ENCODE peak calls at places on chromosome 10, in seven cellular contexts. One of them, this sample, is unnamed.

GRCh38 chr10:25820496-25821415 is 113.3 kb upstream of the MYO3A start:
- DNase-seq in endodermal cell: no peak
- DNase-seq in sigmoid colon: no peak
- DNase-seq in neural progenitor cell: no peak
- DNase-seq in dorsolateral prefrontal cortex: no peak
- DNase-seq in heart left ventricle: no peak
- DNase-seq in mesenchymal stem cell: no peak
- DNase-seq in this sample: no peak

GRCh38 chr10:66717221-66717981 is 208.4 kb upstream of the LRRTM3 start:
- DNase-seq in neural progenitor cell: no peak
- DNase-seq in heart left ventricle: no peak
- DNase-seq in dorsolateral prefrontal cortex: no peak
- DNase-seq in endodermal cell: no peak
- DNase-seq in mesenchymal stem cell: no peak
- DNase-seq in sigmoid colon: no peak
- DNase-seq in this sample: no peak

GRCh38 chr10:88256013-88256680 is 327.0 kb downstream of the RNLS start:
- DNase-seq in neural progenitor cell: no peak
- DNase-seq in sigmoid colon: peak
- DNase-seq in heart left ventricle: peak
- DNase-seq in mesenchymal stem cell: no peak
- DNase-seq in dorsolateral prefrontal cortex: no peak
- DNase-seq in endodermal cell: no peak
- DNase-seq in this sample: no peak

GRCh38 chr10:105258674-105259065 is 617.6 kb downstream of the SORCS3 start:
- DNase-seq in mesenchymal stem cell: no peak
- DNase-seq in heart left ventricle: no peak
- DNase-seq in sigmoid colon: no peak
- DNase-seq in endodermal cell: no peak
- DNase-seq in dorsolateral prefrontal cortex: no peak
- DNase-seq in neural progenitor cell: no peak
- DNase-seq in this sample: no peak

GRCh38 chr10:71039551-71039950 is 151.2 kb upstream of the PCBD1 start:
- DNase-seq in mesenchymal stem cell: no peak
- DNase-seq in heart left ventricle: no peak
- DNase-seq in endodermal cell: no peak
- DNase-seq in sigmoid colon: peak
- DNase-seq in neural progenitor cell: no peak
- DNase-seq in dorsolateral prefrontal cortex: no peak
- DNase-seq in this sample: no peak

GRCh38 chr10:47121336-47121735 is 178.7 kb upstream of the GDF10 start:
- DNase-seq in neural progenitor cell: no peak
- DNase-seq in heart left ventricle: no peak
- DNase-seq in mesenchymal stem cell: no peak
- DNase-seq in sigmoid colon: no peak
- DNase-seq in dorsolateral prefrontal cortex: no peak
- DNase-seq in endodermal cell: no peak
- DNase-seq in this sample: no peak

GRCh38 chr10:35194906-35195305 is 68.3 kb downstream of the CREM start:
- DNase-seq in sigmoid colon: no peak
- DNase-seq in neural progenitor cell: no peak
- DNase-seq in endodermal cell: no peak
- DNase-seq in mesenchymal stem cell: peak
- DNase-seq in dorsolateral prefrontal cortex: no peak
- DNase-seq in heart left ventricle: no peak
- DNase-seq in this sample: no peak

GRCh38 chr10:83682399-83682798 is 456.9 kb upstream of the GHITM start:
- DNase-seq in dorsolateral prefrontal cortex: no peak
- DNase-seq in mesenchymal stem cell: no peak
- DNase-seq in heart left ventricle: no peak
- DNase-seq in endodermal cell: no peak
- DNase-seq in neural progenitor cell: no peak
- DNase-seq in sigmoid colon: no peak
- DNase-seq in this sample: no peak

GRCh38 chr10:81873932-81874816 is 820 bp upstream of the NRG3 start:
- DNase-seq in dorsolateral prefrontal cortex: peak
- DNase-seq in sigmoid colon: peak
- DNase-seq in mesenchymal stem cell: peak
- DNase-seq in endodermal cell: peak
- DNase-seq in neural progenitor cell: peak
- DNase-seq in heart left ventricle: peak
- DNase-seq in this sample: peak

GRCh38 chr10:81874878-81875679 is at the start of gene NRG3:
- DNase-seq in mesenchymal stem cell: no peak
- DNase-seq in sigmoid colon: no peak
- DNase-seq in neural progenitor cell: peak
- DNase-seq in endodermal cell: no peak
- DNase-seq in dorsolateral prefrontal cortex: no peak
- DNase-seq in heart left ventricle: no peak
- DNase-seq in this sample: no peak

GRCh38 chr10:81875680-81876252 is 772 bp downstream of the NRG3 start:
- DNase-seq in dorsolateral prefrontal cortex: no peak
- DNase-seq in sigmoid colon: no peak
- DNase-seq in heart left ventricle: no peak
- DNase-seq in neural progenitor cell: no peak
- DNase-seq in mesenchymal stem cell: no peak
- DNase-seq in endodermal cell: peak
- DNase-seq in this sample: no peak

GRCh38 chr10:81873231-81873931 is 1.6 kb upstream of the NRG3 start:
- DNase-seq in mesenchymal stem cell: no peak
- DNase-seq in endodermal cell: no peak
- DNase-seq in heart left ventricle: no peak
- DNase-seq in neural progenitor cell: no peak
- DNase-seq in sigmoid colon: no peak
- DNase-seq in dorsolateral prefrontal cortex: no peak
- DNase-seq in this sample: no peak

DNA sequence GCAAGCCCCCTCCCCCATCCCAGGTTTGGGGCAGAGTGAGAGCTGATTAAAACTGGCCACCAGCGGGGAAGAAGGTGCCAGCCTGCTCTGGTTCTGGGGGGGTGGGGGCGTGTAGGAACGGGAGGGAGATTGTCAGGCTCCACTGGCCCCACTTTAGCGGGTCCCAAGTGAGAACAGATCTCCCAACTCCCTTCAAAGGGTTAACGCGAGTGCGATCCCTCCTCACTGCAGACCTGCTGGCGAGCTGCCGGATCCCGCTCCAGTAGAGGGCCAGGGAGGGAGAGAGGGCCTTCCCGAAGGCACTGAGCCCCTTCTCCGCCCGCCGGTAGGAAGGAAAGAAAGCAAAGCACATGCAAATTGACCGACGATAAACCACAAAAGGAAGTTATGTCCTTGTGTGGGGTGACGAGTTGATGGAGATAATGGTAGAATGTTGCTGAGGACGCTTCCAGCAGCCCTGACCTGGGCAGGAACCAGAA is 1.3 kb downstream of the NRG3 start:
- DNase-seq in dorsolateral prefrontal cortex: peak
- DNase-seq in heart left ventricle: no peak
- DNase-seq in mesenchymal stem cell: no peak
- DNase-seq in sigmoid colon: no peak
- DNase-seq in neural progenitor cell: peak
- DNase-seq in endodermal cell: peak
- DNase-seq in this sample: no peak
- H3K4me3 ChIP-seq in dorsolateral prefrontal cortex: peak
- H3K4me3 ChIP-seq in heart left ventricle: peak
- H3K4me3 ChIP-seq in mesenchymal stem cell: no peak
- H3K4me3 ChIP-seq in sigmoid colon: no peak
- H3K4me3 ChIP-seq in neural progenitor cell: peak
- H3K4me3 ChIP-seq in endodermal cell: peak
- H3K4me3 ChIP-seq in this sample: peak

GRCh38 chr10:79143879-79144278 is 75.1 kb downstream of the ZMIZ1 start:
- DNase-seq in endodermal cell: no peak
- DNase-seq in mesenchymal stem cell: no peak
- DNase-seq in sigmoid colon: no peak
- DNase-seq in dorsolateral prefrontal cortex: no peak
- DNase-seq in neural progenitor cell: peak
- DNase-seq in heart left ventricle: no peak
- DNase-seq in this sample: no peak
- H3K27ac ChIP-seq in endodermal cell: no peak
- H3K27ac ChIP-seq in mesenchymal stem cell: no peak
- H3K27ac ChIP-seq in sigmoid colon: no peak
- H3K27ac ChIP-seq in dorsolateral prefrontal cortex: no peak
- H3K27ac ChIP-seq in neural progenitor cell: no peak
- H3K27ac ChIP-seq in heart left ventricle: no peak
- H3K27ac ChIP-seq in this sample: peak

DNA sequence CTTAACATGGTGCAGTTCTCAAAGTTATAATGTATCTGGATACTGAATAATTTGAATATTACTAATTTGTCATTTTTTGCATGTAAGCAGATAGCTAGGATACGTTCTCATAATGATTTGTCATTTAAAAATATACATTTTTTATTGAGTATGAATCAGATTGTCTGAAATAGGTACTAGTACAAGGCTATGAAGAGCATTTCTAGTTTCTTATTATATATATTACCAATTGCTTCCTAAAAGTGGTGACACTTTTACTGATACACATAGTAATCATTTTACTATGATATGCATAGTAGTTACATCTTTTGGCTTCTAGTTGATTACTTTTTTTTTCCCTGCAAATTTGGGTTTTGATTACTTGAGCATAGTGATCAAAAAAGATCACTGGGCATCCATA is 26.4 kb downstream of the RAB18 start:
- DNase-seq in heart left ventricle: no peak
- DNase-seq in neural progenitor cell: no peak
- DNase-seq in dorsolateral prefrontal cortex: no peak
- DNase-seq in mesenchymal stem cell: no peak
- DNase-seq in endodermal cell: no peak
- DNase-seq in sigmoid colon: no peak
- DNase-seq in this sample: no peak
- H3K4me3 ChIP-seq in heart left ventricle: no peak
- H3K4me3 ChIP-seq in neural progenitor cell: no peak
- H3K4me3 ChIP-seq in dorsolateral prefrontal cortex: no peak
- H3K4me3 ChIP-seq in mesenchymal stem cell: no peak
- H3K4me3 ChIP-seq in endodermal cell: no peak
- H3K4me3 ChIP-seq in sigmoid colon: no peak
- H3K4me3 ChIP-seq in this sample: no peak

DNA sequence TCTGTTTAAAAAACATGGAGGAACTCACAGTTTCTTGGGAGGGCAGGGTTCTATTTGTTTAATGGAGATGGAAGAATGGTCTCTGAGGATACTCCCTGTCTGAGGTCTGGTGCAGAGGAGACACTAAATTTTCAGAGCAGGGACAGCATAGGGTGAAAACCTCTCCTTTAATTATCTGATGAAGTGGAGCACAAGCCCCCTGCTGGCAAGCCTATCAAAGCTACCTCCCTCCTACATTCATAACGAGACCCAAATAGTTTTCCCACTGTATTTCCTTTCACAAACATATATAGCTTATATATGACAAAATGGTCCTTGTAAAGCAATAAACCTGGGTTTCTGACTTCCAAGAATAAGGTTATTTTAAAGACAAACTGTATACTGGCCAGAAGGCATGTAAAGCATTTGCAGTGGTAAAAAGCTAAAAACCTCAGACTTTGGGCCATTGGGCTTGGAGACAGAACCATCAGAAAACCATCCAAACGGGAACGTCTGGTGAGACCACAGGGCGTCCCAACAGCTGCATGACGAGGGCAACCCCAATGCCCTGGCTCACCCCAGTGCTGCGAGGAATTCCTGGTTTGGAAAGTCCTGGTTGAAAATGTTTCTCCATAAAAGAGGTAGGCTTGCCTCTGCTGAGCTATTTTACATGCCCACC is 201.3 kb downstream of the FANK1 start:
- DNase-seq in mesenchymal stem cell: no peak
- DNase-seq in heart left ventricle: no peak
- DNase-seq in dorsolateral prefrontal cortex: no peak
- DNase-seq in endodermal cell: no peak
- DNase-seq in neural progenitor cell: no peak
- DNase-seq in sigmoid colon: no peak
- DNase-seq in this sample: no peak
- H3K27ac ChIP-seq in mesenchymal stem cell: no peak
- H3K27ac ChIP-seq in heart left ventricle: no peak
- H3K27ac ChIP-seq in dorsolateral prefrontal cortex: no peak
- H3K27ac ChIP-seq in endodermal cell: no peak
- H3K27ac ChIP-seq in neural progenitor cell: no peak
- H3K27ac ChIP-seq in sigmoid colon: no peak
- H3K27ac ChIP-seq in this sample: no peak

GRCh38 chr10:80359644-80360043 is 3.1 kb downstream of the DYDC2 start:
- DNase-seq in endodermal cell: no peak
- DNase-seq in mesenchymal stem cell: no peak
- DNase-seq in dorsolateral prefrontal cortex: no peak
- DNase-seq in sigmoid colon: peak
- DNase-seq in neural progenitor cell: no peak
- DNase-seq in heart left ventricle: no peak
- DNase-seq in this sample: no peak

GRCh38 chr10:80357804-80358125 is 1.2 kb downstream of the DYDC2 start:
- DNase-seq in endodermal cell: no peak
- DNase-seq in dorsolateral prefrontal cortex: no peak
- DNase-seq in sigmoid colon: no peak
- DNase-seq in mesenchymal stem cell: no peak
- DNase-seq in heart left ventricle: no peak
- DNase-seq in neural progenitor cell: no peak
- DNase-seq in this sample: no peak

GRCh38 chr10:80357000-80357803 is 621 bp downstream of the DYDC2 start:
- DNase-seq in dorsolateral prefrontal cortex: no peak
- DNase-seq in sigmoid colon: no peak
- DNase-seq in heart left ventricle: peak
- DNase-seq in neural progenitor cell: peak
- DNase-seq in endodermal cell: peak
- DNase-seq in mesenchymal stem cell: no peak
- DNase-seq in this sample: no peak

GRCh38 chr10:80351220-80351619 is 5.3 kb downstream of the DYDC1 start:
- DNase-seq in sigmoid colon: no peak
- DNase-seq in dorsolateral prefrontal cortex: no peak
- DNase-seq in heart left ventricle: no peak
- DNase-seq in mesenchymal stem cell: no peak
- DNase-seq in neural progenitor cell: no peak
- DNase-seq in endodermal cell: no peak
- DNase-seq in this sample: no peak

GRCh38 chr10:80356563-80356999 is at the start of the genes DYDC1 and DYDC2:
- DNase-seq in sigmoid colon: peak
- DNase-seq in heart left ventricle: peak
- DNase-seq in mesenchymal stem cell: peak
- DNase-seq in endodermal cell: peak
- DNase-seq in neural progenitor cell: peak
- DNase-seq in dorsolateral prefrontal cortex: peak
- DNase-seq in this sample: peak
- H3K4me3 ChIP-seq in sigmoid colon: peak
- H3K4me3 ChIP-seq in heart left ventricle: peak
- H3K4me3 ChIP-seq in mesenchymal stem cell: peak
- H3K4me3 ChIP-seq in endodermal cell: peak
- H3K4me3 ChIP-seq in neural progenitor cell: peak
- H3K4me3 ChIP-seq in dorsolateral prefrontal cortex: peak
- H3K4me3 ChIP-seq in this sample: peak

GRCh38 chr10:90665905-90666662 is 191.8 kb downstream of the HTR7 start:
- DNase-seq in dorsolateral prefrontal cortex: no peak
- DNase-seq in endodermal cell: peak
- DNase-seq in sigmoid colon: no peak
- DNase-seq in heart left ventricle: no peak
- DNase-seq in neural progenitor cell: peak
- DNase-seq in mesenchymal stem cell: no peak
- DNase-seq in this sample: no peak
- H3K27ac ChIP-seq in dorsolateral prefrontal cortex: no peak
- H3K27ac ChIP-seq in endodermal cell: no peak
- H3K27ac ChIP-seq in sigmoid colon: no peak
- H3K27ac ChIP-seq in heart left ventricle: no peak
- H3K27ac ChIP-seq in neural progenitor cell: no peak
- H3K27ac ChIP-seq in mesenchymal stem cell: no peak
- H3K27ac ChIP-seq in this sample: no peak

GRCh38 chr10:86366033-86366901 is at the start of gene GRID1:
- DNase-seq in sigmoid colon: peak
- DNase-seq in mesenchymal stem cell: peak
- DNase-seq in endodermal cell: peak
- DNase-seq in neural progenitor cell: peak
- DNase-seq in heart left ventricle: peak
- DNase-seq in dorsolateral prefrontal cortex: peak
- DNase-seq in this sample: peak
- H3K4me3 ChIP-seq in sigmoid colon: peak
- H3K4me3 ChIP-seq in mesenchymal stem cell: peak
- H3K4me3 ChIP-seq in endodermal cell: no peak
- H3K4me3 ChIP-seq in neural progenitor cell: peak
- H3K4me3 ChIP-seq in heart left ventricle: peak
- H3K4me3 ChIP-seq in dorsolateral prefrontal cortex: peak
- H3K4me3 ChIP-seq in this sample: peak

GRCh38 chr10:3926675-3927525 is 141.9 kb upstream of the KLF6 start:
- DNase-seq in endodermal cell: no peak
- DNase-seq in sigmoid colon: no peak
- DNase-seq in dorsolateral prefrontal cortex: no peak
- DNase-seq in neural progenitor cell: no peak
- DNase-seq in heart left ventricle: no peak
- DNase-seq in mesenchymal stem cell: no peak
- DNase-seq in this sample: no peak
- H3K27ac ChIP-seq in endodermal cell: no peak
- H3K27ac ChIP-seq in sigmoid colon: no peak
- H3K27ac ChIP-seq in dorsolateral prefrontal cortex: no peak
- H3K27ac ChIP-seq in neural progenitor cell: no peak
- H3K27ac ChIP-seq in heart left ventricle: no peak
- H3K27ac ChIP-seq in mesenchymal stem cell: no peak
- H3K27ac ChIP-seq in this sample: no peak

This sample was measured in lower lobe of right lung.